ENCODE peak calls at places on chromosomes 12 and 14, in six cellular contexts. L, H, Q, X, O and W are unnamed samples.

GRCh38 chr12:119956047-119956446 is 33.0 kb upstream of the BICDL1 start:
- DNase-seq in H (no peak), L (no peak), O (no peak), Q (no peak), X (no peak), W (no peak)

GRCh38 chr14:20415723-20416622 is 2.7 kb upstream of the TEP1 start:
- DNase-seq in Q (no peak), X (no peak), O (no peak), L (no peak), H (peak), W (no peak)

GRCh38 chr14:95445676-95446075 is 70.8 kb downstream of the SYNE3 start:
- DNase-seq in Q (no peak), L (no peak), O (no peak), H (no peak), X (no peak), W (no peak)

GRCh38 chr12:94948232-94948810 is 55.2 kb downstream of the NDUFA12 start:
- DNase-seq in Q (no peak), L (no peak), X (no peak), O (no peak), H (no peak), W (no peak)

GRCh38 chr12:53938276-53939140 is at the start of gene HOXC13:
- DNase-seq in O (no peak), L (no peak), Q (peak), H (peak), X (peak), W (no peak)

GRCh38 chr12:79881351-79881750 is 53.5 kb downstream of the PPP1R12A start:
- DNase-seq in H (no peak), Q (no peak), L (no peak), O (no peak), X (no peak), W (no peak)

GRCh38 chr14:105314287-105315185 is at the start of gene PACS2:
- DNase-seq in Q (peak), H (peak), O (peak), X (peak), L (peak), W (no peak)

GRCh38 chr12:52044284-52044983 is 6.8 kb upstream of the NR4A1 start:
- DNase-seq in H (peak), O (peak), L (no peak), X (peak), Q (peak), W (no peak)

GRCh38 chr12:122635471-122635870 is 67.7 kb downstream of the HCAR2 start:
- DNase-seq in Q (no peak), O (no peak), X (no peak), L (no peak), H (no peak), W (no peak)

GRCh38 chr12:47991592-47991991 is 12.7 kb downstream of the COL2A1 start:
- DNase-seq in Q (no peak), H (no peak), L (no peak), X (peak), O (no peak), W (no peak)

GRCh38 chr12:47995976-47996375 is 8.3 kb downstream of the COL2A1 start:
- DNase-seq in X (peak), L (no peak), H (no peak), O (no peak), Q (no peak), W (no peak)

GRCh38 chr12:47991106-47991550 is 13.1 kb downstream of the COL2A1 start:
- DNase-seq in Q (no peak), O (no peak), H (no peak), L (no peak), X (peak), W (no peak)

GRCh38 chr12:47992776-47993175 is 11.5 kb downstream of the COL2A1 start:
- DNase-seq in L (no peak), H (no peak), X (no peak), Q (no peak), O (no peak), W (no peak)

GRCh38 chr12:47993491-47993890 is 10.8 kb downstream of the COL2A1 start:
- DNase-seq in X (no peak), Q (no peak), L (no peak), O (no peak), H (no peak), W (no peak)
- H3K4me3 ChIP-seq in X (no peak), Q (no peak), L (no peak), O (no peak), H (no peak), W (no peak)

GRCh38 chr12:15631007-15631715 is 158.0 kb downstream of the EPS8 start:
- DNase-seq in X (no peak), Q (no peak), O (no peak), H (no peak), L (no peak), W (no peak)
- H3K4me3 ChIP-seq in X (no peak), Q (no peak), O (no peak), H (no peak), L (no peak), W (no peak)

DNA sequence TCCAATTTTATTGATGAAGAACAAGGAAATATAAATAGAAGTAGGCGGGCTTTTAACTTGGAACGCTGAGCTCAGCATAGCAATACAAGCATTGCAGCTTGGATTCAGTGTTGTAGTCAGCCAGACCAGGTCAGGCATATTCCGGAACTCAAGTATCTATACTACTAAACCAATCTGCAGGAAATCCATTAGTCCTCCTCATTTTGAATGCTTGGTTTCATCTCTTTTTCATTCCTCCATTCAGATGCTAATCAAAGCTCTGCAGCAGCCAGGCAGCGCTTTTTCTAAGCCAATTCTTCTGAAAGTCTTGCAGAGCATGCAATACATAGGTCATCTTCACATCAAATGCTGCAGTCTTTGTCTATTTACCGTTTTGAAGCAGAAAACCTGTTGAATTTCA is 49.0 kb downstream of the KIF21A start:
- DNase-seq in L (no peak), Q (no peak), H (no peak), O (no peak), X (no peak), W (no peak)
- H3K4me3 ChIP-seq in L (no peak), Q (no peak), H (no peak), O (no peak), X (no peak), W (no peak)

DNA sequence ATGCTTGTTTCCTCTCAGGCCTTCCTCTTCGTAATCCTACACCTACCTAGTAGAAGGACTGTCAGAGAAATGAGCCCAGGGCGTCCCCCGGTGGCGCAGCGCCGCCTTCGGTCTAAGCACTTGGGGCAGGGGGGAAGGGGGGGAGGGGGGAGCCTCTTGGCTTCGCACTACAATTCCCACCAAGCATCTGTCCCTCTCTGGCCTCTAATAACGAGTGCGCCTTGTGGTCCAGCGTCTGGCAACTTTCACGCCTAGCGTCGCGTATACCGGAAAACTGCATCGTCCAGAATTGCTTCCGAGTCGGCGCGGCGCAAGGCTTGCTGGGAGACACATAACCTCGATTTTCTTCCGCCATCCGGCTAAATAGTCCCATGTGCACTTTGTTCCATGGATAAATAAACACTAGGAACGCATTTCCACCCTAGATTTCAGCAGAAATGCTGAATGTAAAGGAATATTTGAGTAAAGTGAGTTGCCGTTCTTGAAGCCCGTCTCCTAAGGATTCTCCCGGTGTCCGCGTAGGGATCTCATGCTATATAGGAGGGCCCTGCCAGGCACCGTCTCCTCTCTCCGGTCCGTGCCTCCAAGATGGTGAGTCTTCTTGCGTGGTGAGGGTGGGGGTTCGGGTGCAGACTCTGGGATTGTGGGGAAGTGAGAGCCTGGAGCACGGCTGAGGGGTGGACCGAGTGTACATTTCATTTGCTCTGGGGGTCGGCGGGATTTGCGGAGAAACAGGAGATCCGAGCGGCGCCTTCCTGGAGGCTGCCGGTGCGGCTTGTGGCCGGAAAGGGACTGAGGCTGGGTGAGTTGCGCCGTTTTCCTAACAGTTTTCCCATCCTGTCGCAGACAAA is at the start of gene RPS26:
- DNase-seq in L (peak), X (peak), Q (peak), O (peak), H (peak), W (peak)
- H3K4me3 ChIP-seq in L (peak), X (peak), Q (peak), O (peak), H (peak), W (peak)